ENCODE peak calls at places on chromosomes 3 and 15, in eight cellular contexts. T is heart right ventricle, E is kidney, A is ovary, Q is astrocyte, X is RWPE1, L is AG09309, K is transverse colon. J is an unnamed sample.

GRCh38 chr3:190883973-190884832 is 21.7 kb upstream of the GMNC start:
- DNase-seq in T (no peak), E (no peak), A (peak), Q (peak), X (peak), L (peak), K (peak), J (no peak)

GRCh38 chr3:72145506-72146380 is 360.8 kb upstream of the PROK2 start:
- DNase-seq in T (no peak), E (no peak), A (no peak), Q (peak), X (no peak), L (peak), K (no peak), J (no peak)

GRCh38 chr3:124893526-124893925 is 6.4 kb upstream of the ITGB5 start:
- DNase-seq in T (no peak), E (no peak), A (no peak), Q (no peak), X (peak), L (no peak), K (no peak), J (no peak)

GRCh38 chr15:32866486-32867312 is 148.9 kb downstream of the GREM1 start:
- DNase-seq in T (no peak), E (no peak), A (no peak), Q (no peak), X (no peak), L (no peak), K (no peak), J (no peak)

GRCh38 chr15:51403946-51404695 is 62.7 kb downstream of the GLDN start:
- DNase-seq in T (no peak), E (no peak), A (no peak), Q (no peak), X (no peak), L (no peak), K (no peak), J (no peak)

GRCh38 chr3:53680026-53680425 is 166.2 kb downstream of the CHDH start:
- DNase-seq in T (no peak), E (no peak), A (peak), Q (no peak), X (no peak), L (no peak), K (no peak), J (no peak)

GRCh38 chr3:187082976-187083375 is 56.3 kb downstream of the RPL39L start:
- DNase-seq in T (no peak), E (no peak), A (no peak), Q (no peak), X (no peak), L (no peak), K (no peak), J (no peak)

GRCh38 chr15:62483817-62484216 is 318.7 kb upstream of the C2CD4B start:
- DNase-seq in T (peak), E (no peak), A (peak), Q (no peak), X (no peak), L (no peak), K (peak), J (no peak)

GRCh38 chr3:39180546-39181346 is 11.6 kb downstream of the XIRP1 start:
- DNase-seq in T (peak), E (peak), A (peak), Q (peak), X (peak), L (no peak), K (peak), J (peak)
- TF ChIP-seq CTCF in T (no peak), E (no peak), A (peak), Q (no peak), X (no peak), L (peak), K (peak), J (peak)

GRCh38 chr15:55562601-55563000 is 25.5 kb downstream of the PYGO1 start:
- DNase-seq in T (no peak), E (no peak), A (no peak), Q (no peak), X (no peak), L (no peak), K (no peak), J (no peak)

GRCh38 chr15:55564347-55565145 is 23.6 kb downstream of the PYGO1 start:
- DNase-seq in T (no peak), E (no peak), A (no peak), Q (peak), X (no peak), L (no peak), K (no peak), J (no peak)
- TF ChIP-seq CTCF in T (no peak), E (no peak), A (no peak), Q (no peak), X (no peak), L (no peak), K (no peak), J (no peak)

GRCh38 chr15:31302778-31303433 is 23.7 kb upstream of the KLF13 start:
- DNase-seq in T (no peak), E (no peak), A (no peak), Q (no peak), X (no peak), L (no peak), K (no peak), J (no peak)

GRCh38 chr15:31304736-31305365 is 21.8 kb upstream of the KLF13 start:
- DNase-seq in T (no peak), E (no peak), A (no peak), Q (no peak), X (no peak), L (no peak), K (no peak), J (no peak)

GRCh38 chr15:31302029-31302657 is 24.5 kb upstream of the KLF13 start:
- DNase-seq in T (no peak), E (no peak), A (no peak), Q (no peak), X (no peak), L (no peak), K (no peak), J (no peak)

GRCh38 chr15:31304074-31304648 is 22.5 kb upstream of the KLF13 start:
- DNase-seq in T (no peak), E (no peak), A (no peak), Q (no peak), X (no peak), L (no peak), K (no peak), J (no peak)

DNA sequence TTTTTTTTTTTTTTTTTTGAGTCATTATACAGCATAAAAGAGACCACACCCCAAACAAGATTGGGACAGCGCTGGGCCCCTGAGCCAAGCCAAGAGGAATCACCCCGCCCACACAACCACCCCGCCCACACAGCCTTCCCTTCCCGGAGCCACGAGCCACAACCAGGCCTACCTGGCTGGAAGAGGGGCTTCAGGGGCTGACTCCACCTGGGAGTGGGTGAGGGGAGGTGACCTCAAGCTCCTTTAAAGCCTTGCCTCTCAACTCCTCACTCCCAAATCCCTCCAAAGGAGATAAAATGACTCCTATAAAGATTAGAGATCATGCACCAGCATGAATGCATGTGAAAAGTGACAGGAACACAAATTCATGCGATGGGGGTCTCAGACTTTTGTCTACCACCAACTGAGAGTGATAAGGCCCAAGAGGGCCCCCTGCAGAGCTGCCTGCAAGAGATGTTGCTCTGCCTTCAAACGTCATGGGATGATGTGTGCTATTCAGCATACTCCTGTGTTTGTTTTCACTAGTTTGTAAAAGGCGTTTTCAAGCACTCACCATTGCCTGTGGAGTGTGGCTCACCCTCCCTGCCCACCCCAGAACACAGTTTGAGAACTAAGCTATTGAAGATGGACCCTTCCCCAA is 23.1 kb upstream of the KLF13 start:
- DNase-seq in T (peak), E (peak), A (no peak), Q (no peak), X (peak), L (no peak), K (peak), J (peak)
- TF ChIP-seq CTCF in T (no peak), E (no peak), A (no peak), Q (no peak), X (no peak), L (no peak), K (no peak), J (no peak)

GRCh38 chr3:64550745-64551144 is 137.1 kb downstream of the ADAMTS9 start:
- DNase-seq in T (no peak), E (peak), A (no peak), Q (no peak), X (no peak), L (no peak), K (no peak), J (no peak)

GRCh38 chr3:64551697-64552096 is 136.1 kb downstream of the ADAMTS9 start:
- DNase-seq in T (no peak), E (no peak), A (no peak), Q (no peak), X (no peak), L (no peak), K (no peak), J (no peak)

GRCh38 chr3:64554086-64554920 is 133.5 kb downstream of the ADAMTS9 start:
- DNase-seq in T (no peak), E (no peak), A (no peak), Q (no peak), X (no peak), L (no peak), K (no peak), J (no peak)

GRCh38 chr3:64549869-64550268 is 137.9 kb downstream of the ADAMTS9 start:
- DNase-seq in T (no peak), E (no peak), A (no peak), Q (no peak), X (no peak), L (no peak), K (no peak), J (no peak)

GRCh38 chr3:64552160-64552559 is 135.6 kb downstream of the ADAMTS9 start:
- DNase-seq in T (no peak), E (no peak), A (no peak), Q (no peak), X (no peak), L (no peak), K (no peak), J (no peak)
- TF ChIP-seq CTCF in T (no peak), E (no peak), A (no peak), Q (no peak), X (no peak), L (no peak), K (no peak), J (no peak)

DNA sequence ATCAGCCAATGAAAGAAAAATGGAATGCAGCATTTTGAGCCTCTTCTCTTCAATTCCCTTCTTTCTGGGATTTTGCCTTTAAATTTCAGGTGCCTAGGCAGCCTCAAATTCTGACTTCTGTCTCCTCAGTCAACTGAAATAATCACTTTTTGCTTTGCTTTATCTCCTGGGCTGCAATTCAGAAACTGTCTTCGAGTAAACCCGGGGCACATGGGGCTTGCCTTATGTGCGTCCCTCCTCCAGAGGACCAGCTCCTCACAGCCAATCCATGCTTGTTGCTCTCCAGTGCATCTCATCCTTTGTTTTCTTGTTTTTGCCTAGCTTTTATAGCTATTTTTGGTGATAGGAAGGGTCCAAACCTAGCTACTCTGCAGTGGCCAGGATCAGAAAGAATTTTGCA is 8.8 kb downstream of the RTP3 start:
- DNase-seq in T (no peak), E (no peak), A (no peak), Q (no peak), X (no peak), L (no peak), K (no peak), J (no peak)
- TF ChIP-seq CTCF in T (no peak), E (no peak), A (no peak), Q (no peak), X (no peak), L (no peak), K (no peak), J (no peak)